ENCODE peak calls at places on chromosomes 3 and 15, in seven cellular contexts. One of them, this sample, is unnamed.

GRCh38 chr3:66224220-66224619 is 3.4 kb downstream of the SLC25A26 start:
- DNase-seq in H1: no peak
- DNase-seq in SK-N-SH: no peak
- DNase-seq in HCT116: no peak
- DNase-seq in K562: no peak
- DNase-seq in HepG2: no peak
- DNase-seq in GM12878: no peak
- DNase-seq in this sample: no peak

GRCh38 chr15:23912191-23912590 is 225.1 kb upstream of the NDN start:
- DNase-seq in H1: peak; percentile 62
- DNase-seq in SK-N-SH: peak; percentile 9
- DNase-seq in HCT116: no peak
- DNase-seq in K562: no peak
- DNase-seq in HepG2: no peak
- DNase-seq in GM12878: no peak
- DNase-seq in this sample: peak; percentile 13

GRCh38 chr3:27678234-27678633 is 43.9 kb downstream of the EOMES start:
- DNase-seq in H1: no peak
- DNase-seq in SK-N-SH: no peak
- DNase-seq in HCT116: no peak
- DNase-seq in K562: no peak
- DNase-seq in HepG2: no peak
- DNase-seq in GM12878: no peak
- DNase-seq in this sample: no peak

GRCh38 chr3:172643780-172644179 is 67.1 kb downstream of the NCEH1 start:
- DNase-seq in H1: no peak
- DNase-seq in SK-N-SH: no peak
- DNase-seq in HCT116: no peak
- DNase-seq in K562: no peak
- DNase-seq in HepG2: no peak
- DNase-seq in GM12878: no peak
- DNase-seq in this sample: no peak

GRCh38 chr3:14345496-14346150 is 56.8 kb upstream of the SLC6A6 start:
- DNase-seq in H1: no peak
- DNase-seq in SK-N-SH: no peak
- DNase-seq in HCT116: no peak
- DNase-seq in K562: no peak
- DNase-seq in HepG2: no peak
- DNase-seq in GM12878: no peak
- DNase-seq in this sample: no peak

GRCh38 chr3:112302881-112303761 is 9.1 kb upstream of the SLC9C1 start:
- DNase-seq in H1: peak; percentile 60
- DNase-seq in SK-N-SH: no peak
- DNase-seq in HCT116: no peak
- DNase-seq in K562: no peak
- DNase-seq in HepG2: no peak
- DNase-seq in GM12878: no peak
- DNase-seq in this sample: no peak

GRCh38 chr3:110343376-110343775 is 728.2 kb upstream of the NECTIN3 start:
- DNase-seq in H1: no peak
- DNase-seq in SK-N-SH: no peak
- DNase-seq in HCT116: peak; percentile 13
- DNase-seq in K562: no peak
- DNase-seq in HepG2: no peak
- DNase-seq in GM12878: no peak
- DNase-seq in this sample: no peak

GRCh38 chr3:31695280-31696008 is 162.7 kb downstream of the STT3B start:
- DNase-seq in H1: no peak
- DNase-seq in SK-N-SH: no peak
- DNase-seq in HCT116: no peak
- DNase-seq in K562: no peak
- DNase-seq in HepG2: no peak
- DNase-seq in GM12878: no peak
- DNase-seq in this sample: peak; percentile 46

GRCh38 chr15:88649753-88650551 is 11.1 kb downstream of the ISG20 start:
- DNase-seq in H1: peak; percentile 50
- DNase-seq in SK-N-SH: no peak
- DNase-seq in HCT116: no peak
- DNase-seq in K562: no peak
- DNase-seq in HepG2: no peak
- DNase-seq in GM12878: no peak
- DNase-seq in this sample: no peak

GRCh38 chr3:197151562-197151961 is 121.9 kb upstream of the MELTF start:
- DNase-seq in H1: no peak
- DNase-seq in SK-N-SH: no peak
- DNase-seq in HCT116: no peak
- DNase-seq in K562: no peak
- DNase-seq in HepG2: peak; percentile 28
- DNase-seq in GM12878: no peak
- DNase-seq in this sample: peak; percentile 50

GRCh38 chr3:77605865-77606264 is 566.0 kb downstream of the ROBO2 start:
- DNase-seq in H1: no peak
- DNase-seq in SK-N-SH: no peak
- DNase-seq in HCT116: no peak
- DNase-seq in K562: no peak
- DNase-seq in HepG2: no peak
- DNase-seq in GM12878: no peak
- DNase-seq in this sample: no peak

GRCh38 chr15:56980474-56980873 is 62.0 kb downstream of the TCF12 start:
- DNase-seq in H1: no peak
- DNase-seq in SK-N-SH: no peak
- DNase-seq in HCT116: no peak
- DNase-seq in K562: no peak
- DNase-seq in HepG2: no peak
- DNase-seq in GM12878: no peak
- DNase-seq in this sample: no peak

GRCh38 chr15:101167791-101168462 is 83.9 kb downstream of the CHSY1 start:
- DNase-seq in H1: no peak
- DNase-seq in SK-N-SH: no peak
- DNase-seq in HCT116: peak; percentile 31
- DNase-seq in K562: peak; percentile 94
- DNase-seq in HepG2: peak; percentile 57
- DNase-seq in GM12878: no peak
- DNase-seq in this sample: peak; percentile 28

GRCh38 chr3:172869356-172869755 is 118.8 kb downstream of the ECT2 start:
- DNase-seq in H1: no peak
- DNase-seq in SK-N-SH: no peak
- DNase-seq in HCT116: no peak
- DNase-seq in K562: no peak
- DNase-seq in HepG2: no peak
- DNase-seq in GM12878: no peak
- DNase-seq in this sample: peak; percentile 50

GRCh38 chr3:161409069-161409468 is 37.8 kb upstream of the SPTSSB start:
- DNase-seq in H1: no peak
- DNase-seq in SK-N-SH: peak; percentile 28
- DNase-seq in HCT116: peak; percentile 49
- DNase-seq in K562: no peak
- DNase-seq in HepG2: peak; percentile 55
- DNase-seq in GM12878: no peak
- DNase-seq in this sample: no peak

GRCh38 chr3:47579875-47580274 is 1.2 kb upstream of the CSPG5 start:
- DNase-seq in H1: no peak
- DNase-seq in SK-N-SH: no peak
- DNase-seq in HCT116: no peak
- DNase-seq in K562: no peak
- DNase-seq in HepG2: no peak
- DNase-seq in GM12878: no peak
- DNase-seq in this sample: no peak

GRCh38 chr3:47581835-47582234 is 3.2 kb upstream of the CSPG5 start:
- DNase-seq in H1: no peak
- DNase-seq in SK-N-SH: no peak
- DNase-seq in HCT116: no peak
- DNase-seq in K562: no peak
- DNase-seq in HepG2: no peak
- DNase-seq in GM12878: no peak
- DNase-seq in this sample: no peak

GRCh38 chr3:47581422-47581821 is 2.8 kb upstream of the CSPG5 start:
- DNase-seq in H1: no peak
- DNase-seq in SK-N-SH: no peak
- DNase-seq in HCT116: no peak
- DNase-seq in K562: no peak
- DNase-seq in HepG2: peak; percentile 23
- DNase-seq in GM12878: no peak
- DNase-seq in this sample: no peak

GRCh38 chr3:47586746-47587145 is 8.1 kb upstream of the CSPG5 start:
- DNase-seq in H1: no peak
- DNase-seq in SK-N-SH: no peak
- DNase-seq in HCT116: no peak
- DNase-seq in K562: no peak
- DNase-seq in HepG2: no peak
- DNase-seq in GM12878: no peak
- DNase-seq in this sample: no peak

DNA sequence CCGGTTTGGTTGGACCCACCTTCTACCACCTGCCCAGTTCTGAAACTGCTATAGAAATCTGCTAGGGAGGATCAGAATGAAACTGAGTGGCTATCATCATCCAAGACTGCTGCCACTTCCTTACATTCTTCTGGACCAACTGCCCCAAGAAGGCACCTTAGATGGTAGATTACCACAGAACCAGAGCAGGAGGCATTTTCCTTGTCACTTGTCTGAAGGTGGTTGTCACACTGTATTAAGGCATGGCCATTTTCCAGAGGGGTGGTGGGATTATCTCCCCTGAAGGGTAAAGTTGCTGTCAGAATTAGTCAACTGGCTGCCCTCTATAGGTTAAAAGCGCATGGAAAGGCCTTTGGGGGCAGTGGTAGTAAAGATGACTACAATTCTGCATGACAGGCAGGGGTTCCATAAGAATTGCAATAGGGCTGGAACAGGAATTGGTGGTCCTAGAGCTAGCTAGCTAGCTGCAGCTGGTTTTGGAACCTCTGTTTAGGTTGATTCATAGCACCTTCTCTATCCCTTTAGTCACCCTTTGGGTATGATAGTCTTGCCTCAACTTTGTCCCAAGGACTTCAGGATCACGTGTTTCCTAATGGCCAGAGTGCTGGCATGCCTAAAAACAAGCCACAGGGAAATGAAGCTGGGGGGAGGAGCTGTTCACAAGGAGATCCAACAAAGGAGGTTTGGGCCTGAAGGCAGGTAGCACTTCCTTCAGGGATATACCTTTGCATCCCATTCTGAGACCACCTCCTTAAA is 4.8 kb upstream of the CSPG5 start:
- DNase-seq in H1: no peak
- DNase-seq in SK-N-SH: no peak
- DNase-seq in HCT116: no peak
- DNase-seq in K562: no peak
- DNase-seq in HepG2: no peak
- DNase-seq in GM12878: no peak
- DNase-seq in this sample: no peak
- TF ChIP-seq JUND in H1: no peak
- TF ChIP-seq JUND in SK-N-SH: no peak
- TF ChIP-seq JUND in HCT116: no peak
- TF ChIP-seq JUND in K562: no peak
- TF ChIP-seq JUND in HepG2: no peak
- TF ChIP-seq JUND in GM12878: no peak
- TF ChIP-seq JUND in this sample: no peak

GRCh38 chr15:43912208-43912607 is 85.4 kb downstream of the WDR76 start:
- DNase-seq in H1: no peak
- DNase-seq in SK-N-SH: no peak
- DNase-seq in HCT116: no peak
- DNase-seq in K562: no peak
- DNase-seq in HepG2: no peak
- DNase-seq in GM12878: no peak
- DNase-seq in this sample: no peak

GRCh38 chr15:43908641-43909040 is 81.8 kb downstream of the WDR76 start:
- DNase-seq in H1: no peak
- DNase-seq in SK-N-SH: no peak
- DNase-seq in HCT116: no peak
- DNase-seq in K562: no peak
- DNase-seq in HepG2: no peak
- DNase-seq in GM12878: no peak
- DNase-seq in this sample: no peak

GRCh38 chr15:43913941-43914340 is 87.1 kb downstream of the WDR76 start:
- DNase-seq in H1: no peak
- DNase-seq in SK-N-SH: no peak
- DNase-seq in HCT116: no peak
- DNase-seq in K562: no peak
- DNase-seq in HepG2: no peak
- DNase-seq in GM12878: no peak
- DNase-seq in this sample: no peak

GRCh38 chr15:43912991-43913927 is 86.5 kb downstream of the WDR76 start:
- DNase-seq in H1: no peak
- DNase-seq in SK-N-SH: no peak
- DNase-seq in HCT116: peak; percentile 92
- DNase-seq in K562: no peak
- DNase-seq in HepG2: peak; percentile 46
- DNase-seq in GM12878: no peak
- DNase-seq in this sample: no peak

GRCh38 chr15:43911235-43911661 is 84.4 kb downstream of the WDR76 start:
- DNase-seq in H1: no peak
- DNase-seq in SK-N-SH: no peak
- DNase-seq in HCT116: no peak
- DNase-seq in K562: no peak
- DNase-seq in HepG2: no peak
- DNase-seq in GM12878: no peak
- DNase-seq in this sample: no peak
- TF ChIP-seq JUND in H1: no peak
- TF ChIP-seq JUND in SK-N-SH: peak; percentile 72
- TF ChIP-seq JUND in HCT116: peak; percentile 26
- TF ChIP-seq JUND in K562: no peak
- TF ChIP-seq JUND in HepG2: no peak
- TF ChIP-seq JUND in GM12878: no peak
- TF ChIP-seq JUND in this sample: no peak

DNA sequence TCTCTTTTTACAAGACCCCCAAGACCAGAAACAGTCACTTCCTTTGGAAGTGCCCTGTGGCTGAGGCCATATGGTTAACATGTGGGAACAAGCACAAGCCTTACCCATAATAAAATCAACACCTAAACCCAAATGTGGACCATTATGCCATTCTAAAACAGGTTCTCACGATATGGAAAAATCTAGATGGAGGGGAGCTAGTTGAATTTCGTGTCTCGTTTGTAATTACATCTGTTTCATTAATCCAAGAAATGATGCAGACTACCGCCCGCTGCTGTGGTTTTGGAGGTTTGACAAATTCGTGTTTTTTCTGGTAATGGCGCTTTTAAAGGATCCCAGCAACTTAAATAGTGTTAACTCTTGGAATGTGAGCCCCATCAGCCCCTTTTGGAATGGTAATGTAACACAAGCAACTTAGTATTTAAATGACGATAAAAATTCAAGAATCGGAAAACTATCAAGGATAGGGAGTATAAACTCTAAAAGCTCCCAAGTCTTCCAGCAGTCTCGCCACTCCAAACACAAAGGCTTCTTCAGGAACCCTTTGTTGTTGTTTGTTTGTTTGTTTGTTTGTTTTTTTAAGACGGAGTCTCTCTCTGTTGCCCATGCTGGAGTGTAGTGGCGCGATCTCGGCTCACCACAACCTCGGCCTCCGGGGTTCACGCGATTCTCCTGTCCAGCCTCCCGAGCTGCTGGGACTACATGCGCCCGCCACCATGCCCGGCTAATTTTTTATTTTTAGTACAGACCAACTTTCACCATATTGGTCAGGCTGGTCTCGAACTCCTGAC is 1.1 kb downstream of the CNBP start:
- DNase-seq in H1: no peak
- DNase-seq in SK-N-SH: peak; percentile 58
- DNase-seq in HCT116: no peak
- DNase-seq in K562: no peak
- DNase-seq in HepG2: no peak
- DNase-seq in GM12878: no peak
- DNase-seq in this sample: no peak
- TF ChIP-seq JUND in H1: no peak
- TF ChIP-seq JUND in SK-N-SH: no peak
- TF ChIP-seq JUND in HCT116: no peak
- TF ChIP-seq JUND in K562: no peak
- TF ChIP-seq JUND in HepG2: no peak
- TF ChIP-seq JUND in GM12878: no peak
- TF ChIP-seq JUND in this sample: no peak

GRCh38 chr3:184880616-184881015 is 68.7 kb downstream of the VPS8 start:
- DNase-seq in H1: no peak
- DNase-seq in SK-N-SH: no peak
- DNase-seq in HCT116: no peak
- DNase-seq in K562: no peak
- DNase-seq in HepG2: no peak
- DNase-seq in GM12878: no peak
- DNase-seq in this sample: no peak
- TF ChIP-seq JUND in H1: no peak
- TF ChIP-seq JUND in SK-N-SH: no peak
- TF ChIP-seq JUND in HCT116: no peak
- TF ChIP-seq JUND in K562: no peak
- TF ChIP-seq JUND in HepG2: no peak
- TF ChIP-seq JUND in GM12878: no peak
- TF ChIP-seq JUND in this sample: no peak